ENCODE peak calls at places on chromosomes 6 and 20, in six cellular contexts. Q is substantia nigra; C is GM23338; U is cardiac muscle cell; H is CD8-positive, alpha-beta T cell; M is transverse colon. V is an unnamed sample.

GRCh38 chr6:112030206-112030932 is 23.5 kb upstream of the CCN6 start:
- DNase-seq in H (no peak), Q (no peak), U (no peak), C (no peak), M (no peak), V (no peak)

GRCh38 chr6:116373300-116373699 is 2.6 kb downstream of the DSE start:
- DNase-seq in M (no peak), U (no peak), H (no peak), Q (no peak), C (no peak), V (no peak)

GRCh38 chr6:169263374-169263773 is 9.7 kb upstream of the THBS2 start:
- DNase-seq in H (no peak), M (no peak), U (no peak), C (no peak), Q (no peak), V (no peak)

GRCh38 chr20:16486532-16486931 is 86.7 kb downstream of the KIF16B start:
- DNase-seq in Q (no peak), M (no peak), H (no peak), U (no peak), C (no peak), V (no peak)

GRCh38 chr20:37407573-37408002 is 61.6 kb downstream of the SRC start:
- DNase-seq in U (no peak), C (no peak), Q (no peak), M (no peak), H (no peak), V (no peak)

GRCh38 chr6:116564921-116565872 is 6.1 kb upstream of the RWDD1 start:
- DNase-seq in C (peak), Q (peak), H (no peak), U (no peak), M (no peak), V (no peak)

GRCh38 chr20:62914436-62914835 is 11.9 kb downstream of the DIDO1 start:
- DNase-seq in M (no peak), H (no peak), C (no peak), Q (no peak), U (no peak), V (no peak)

GRCh38 chr20:39398656-39399055 is 436.5 kb downstream of the DHX35 start:
- DNase-seq in Q (no peak), H (no peak), C (peak), M (no peak), U (no peak), V (no peak)

GRCh38 chr6:170221753-170222400 is 69.0 kb downstream of the DLL1 start:
- DNase-seq in M (peak), H (no peak), Q (no peak), C (no peak), U (no peak), V (no peak)

GRCh38 chr6:80233955-80234354 is 127.5 kb downstream of the BCKDHB start:
- DNase-seq in H (no peak), Q (no peak), U (no peak), C (no peak), M (no peak), V (no peak)

GRCh38 chr6:99712560-99712959 is 105.9 kb downstream of the PRDM13 start:
- DNase-seq in H (no peak), C (no peak), U (no peak), Q (no peak), M (no peak), V (no peak)

GRCh38 chr20:20022498-20022897 is 5.3 kb downstream of the NAA20 start:
- DNase-seq in C (no peak), U (no peak), Q (no peak), H (no peak), M (no peak), V (no peak)

GRCh38 chr6:132818404-132819359 is 4.3 kb downstream of the RPS12 start:
- DNase-seq in M (no peak), Q (no peak), U (no peak), C (peak), H (no peak), V (no peak)

GRCh38 chr6:120534954-120535353 is 799.3 kb downstream of the TBC1D32 start:
- DNase-seq in C (no peak), Q (no peak), U (no peak), H (no peak), M (no peak), V (no peak)

GRCh38 chr6:41039060-41039998 is at the start of gene UNC5CL:
- DNase-seq in H (peak), Q (no peak), U (peak), M (peak), C (peak), V (peak)

GRCh38 chr6:11700118-11700718 is 78.4 kb downstream of the ADTRP start:
- DNase-seq in H (no peak), C (peak), M (no peak), Q (no peak), U (peak), V (no peak)

GRCh38 chr6:79077680-79078056 is 386 bp downstream of the PHIP start:
- DNase-seq in C (no peak), H (no peak), Q (no peak), M (peak), U (peak), V (no peak)

GRCh38 chr6:43924222-43924702 is 154.3 kb downstream of the VEGFA start:
- DNase-seq in Q (peak), U (no peak), H (peak), M (no peak), C (no peak), V (no peak)

GRCh38 chr6:126180585-126180984 is 159.3 kb upstream of the CENPW start:
- DNase-seq in H (no peak), C (no peak), U (no peak), Q (no peak), M (no peak), V (no peak)

GRCh38 chr6:126181890-126182289 is 158.0 kb upstream of the CENPW start:
- DNase-seq in C (no peak), U (no peak), M (no peak), H (no peak), Q (no peak), V (no peak)

GRCh38 chr6:126176266-126176665 is 163.6 kb upstream of the CENPW start:
- DNase-seq in Q (no peak), H (no peak), M (no peak), C (peak), U (peak), V (no peak)

GRCh38 chr6:126182650-126183311 is 157.1 kb upstream of the CENPW start:
- DNase-seq in M (no peak), C (peak), Q (no peak), H (no peak), U (no peak), V (no peak)

DNA sequence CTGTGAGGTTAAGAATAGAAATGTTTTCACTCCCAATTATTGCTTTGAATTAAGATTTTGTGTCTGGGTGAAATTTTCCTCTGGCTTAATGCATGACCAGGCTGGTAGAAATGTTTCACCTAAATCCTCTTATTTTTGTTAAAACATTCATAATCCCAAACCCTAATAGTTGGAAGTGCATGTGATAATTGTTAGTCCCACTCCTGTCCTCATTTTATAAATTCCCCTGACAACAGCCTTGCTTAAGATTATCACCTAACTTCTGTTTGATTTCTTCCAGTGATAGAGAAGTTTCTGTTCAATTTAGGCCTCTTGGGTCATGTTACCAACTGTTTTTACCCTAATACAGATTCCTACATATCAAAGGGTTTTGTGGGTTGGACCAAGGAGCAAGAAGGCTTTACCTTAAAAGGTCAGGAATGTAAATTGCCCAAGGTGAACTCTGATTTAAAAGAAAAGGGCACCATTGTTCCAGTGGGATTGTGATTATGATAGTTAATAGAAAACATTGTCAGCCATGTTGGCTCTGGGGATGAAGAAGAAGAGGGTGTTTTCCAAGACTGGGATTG is 158.7 kb upstream of the CENPW start:
- DNase-seq in M (no peak), Q (no peak), H (no peak), C (peak), U (no peak), V (peak)
- H3K27ac ChIP-seq in M (no peak), Q (no peak), H (no peak), C (peak), U (no peak), V (no peak)

DNA sequence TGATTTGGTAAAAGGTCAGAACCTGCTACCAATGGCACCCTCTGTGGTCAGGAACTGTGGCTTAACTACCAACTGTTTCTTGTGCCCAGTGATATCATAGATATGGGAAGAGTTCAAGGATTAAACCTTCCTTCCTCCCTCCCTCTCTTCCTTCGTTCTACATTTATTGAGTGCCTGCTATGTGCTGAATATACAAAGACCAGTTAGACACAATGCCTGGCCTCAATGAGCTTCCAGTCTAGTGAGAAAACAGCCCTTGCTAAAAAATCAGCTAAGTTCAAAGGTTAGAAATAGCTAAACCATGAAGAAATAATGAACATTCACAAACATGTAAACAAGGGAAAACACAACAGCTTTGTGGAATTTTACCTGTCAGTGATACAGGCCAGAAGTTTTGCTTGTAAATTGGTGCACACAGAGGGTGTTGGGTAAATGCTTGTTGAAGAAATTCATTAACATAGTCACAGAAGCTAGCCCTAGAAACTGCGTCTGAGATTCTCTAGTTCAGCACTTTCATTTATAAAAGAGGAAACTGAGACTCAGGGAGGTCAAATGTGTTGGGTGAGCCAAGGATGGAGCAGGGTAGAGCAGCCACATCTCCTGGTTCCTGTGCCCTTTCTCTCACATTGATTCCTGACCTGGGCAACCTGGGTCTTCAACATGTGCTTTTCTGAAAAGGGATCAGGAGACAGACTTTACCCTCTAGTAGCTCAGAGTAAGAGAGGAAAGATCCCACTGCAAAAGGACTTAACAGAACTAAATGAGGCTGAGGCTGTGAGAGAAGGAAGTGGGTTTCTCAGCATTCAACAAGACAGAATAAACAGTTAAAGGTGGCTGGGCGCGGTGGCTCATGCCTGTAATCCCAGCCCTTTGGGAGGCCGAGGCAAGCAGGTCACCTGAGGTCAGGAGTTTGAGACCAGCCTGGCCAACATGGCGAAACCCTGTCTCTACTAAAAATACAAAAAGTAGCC is 14.4 kb upstream of the FOXO3 start:
- DNase-seq in Q (no peak), H (no peak), C (no peak), U (no peak), M (no peak), V (no peak)
- H3K27ac ChIP-seq in Q (no peak), H (no peak), C (no peak), U (no peak), M (no peak), V (no peak)

GRCh38 chr6:9405825-9406224 is 970.5 kb upstream of the SLC35B3 start:
- DNase-seq in M (no peak), U (no peak), H (no peak), Q (no peak), C (no peak), V (no peak)

GRCh38 chr6:9404351-9405146 is 969.2 kb upstream of the SLC35B3 start:
- DNase-seq in U (no peak), H (no peak), Q (no peak), M (no peak), C (no peak), V (no peak)

GRCh38 chr6:9408718-9409117 is 973.4 kb upstream of the SLC35B3 start:
- DNase-seq in C (no peak), H (no peak), Q (no peak), M (no peak), U (no peak), V (no peak)

GRCh38 chr6:9401936-9402335 is 966.6 kb upstream of the SLC35B3 start:
- DNase-seq in U (no peak), C (no peak), Q (no peak), M (no peak), H (no peak), V (no peak)

GRCh38 chr6:9405369-9405768 is 970.0 kb upstream of the SLC35B3 start:
- DNase-seq in C (no peak), M (no peak), Q (no peak), H (no peak), U (no peak), V (no peak)
- H3K27ac ChIP-seq in C (no peak), M (no peak), Q (no peak), H (no peak), U (no peak), V (no peak)

GRCh38 chr20:43536817-43537440 is 21.9 kb upstream of the SGK2 start:
- DNase-seq in U (no peak), C (peak), M (no peak), Q (no peak), H (no peak), V (no peak)
- H3K27ac ChIP-seq in U (no peak), C (no peak), M (no peak), Q (no peak), H (no peak), V (no peak)

DNA sequence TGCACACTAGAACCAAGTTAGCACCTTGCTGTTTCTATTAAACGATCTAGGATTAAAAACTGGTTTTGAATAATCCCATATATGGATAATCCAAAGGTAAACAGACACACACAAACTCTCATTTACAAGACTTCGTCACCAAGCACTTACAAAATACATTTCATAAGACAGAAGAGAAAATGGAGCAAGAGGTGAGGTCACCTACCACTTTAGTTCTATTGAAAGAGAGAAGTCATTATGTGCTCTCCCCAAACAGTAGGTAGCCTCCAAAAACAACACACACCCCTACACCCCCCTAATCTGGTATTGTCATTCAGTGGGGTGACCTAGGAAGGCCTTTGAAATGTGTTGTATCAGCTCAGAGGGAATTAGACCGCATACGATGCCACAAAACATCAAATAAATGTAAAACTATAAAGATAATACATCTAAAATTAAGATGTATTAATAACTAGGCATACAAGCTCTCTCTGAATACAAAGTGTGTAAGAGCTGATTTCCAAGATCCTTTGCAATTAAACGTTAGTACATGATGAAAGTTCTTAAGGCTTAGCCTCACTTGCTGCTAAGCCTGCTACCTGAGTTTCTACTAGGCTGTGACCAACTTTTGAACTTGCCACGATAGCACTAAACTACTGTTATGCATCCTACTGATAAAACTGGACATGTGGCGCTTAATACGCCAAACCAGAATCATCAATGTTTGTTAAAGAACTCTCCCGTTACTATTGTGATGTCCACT is 1.6 kb downstream of the SRPK1 start:
- DNase-seq in M (no peak), C (peak), U (no peak), H (no peak), Q (no peak), V (no peak)
- H3K27ac ChIP-seq in M (peak), C (no peak), U (no peak), H (peak), Q (no peak), V (no peak)

GRCh38 chr20:30511322-30512030 is 746.0 kb upstream of the DEFB115 start:
- DNase-seq in M (no peak), C (no peak), H (no peak), U (no peak), Q (no peak), V (no peak)

DNA sequence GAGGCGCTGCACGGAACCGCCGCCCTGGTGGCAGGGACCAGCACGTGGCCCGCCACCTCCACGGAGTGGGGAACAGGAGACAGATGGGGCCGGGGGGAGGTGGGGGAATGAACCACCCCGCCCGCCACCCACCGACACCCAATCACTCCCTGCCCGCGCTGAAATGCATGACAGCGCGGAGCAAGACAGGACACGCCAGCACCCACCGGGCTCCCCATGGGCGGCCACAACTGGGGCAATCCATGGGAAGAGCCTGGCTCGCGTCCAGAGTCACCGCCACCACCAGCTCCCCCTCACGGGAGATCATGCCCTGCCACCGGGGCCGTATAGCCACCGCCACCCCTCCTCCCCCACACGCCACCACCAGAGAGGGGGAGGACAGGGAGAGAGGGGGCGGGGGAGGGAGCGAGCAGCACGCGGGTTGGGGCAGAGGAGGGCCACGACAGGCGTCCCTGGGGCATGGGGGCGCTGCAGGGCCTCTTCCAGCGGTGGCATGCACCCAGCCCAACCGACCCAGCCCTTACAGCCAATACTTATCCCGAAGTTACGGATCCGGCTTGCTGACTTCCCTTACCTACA is 744.3 kb upstream of the DEFB115 start:
- DNase-seq in M (no peak), U (no peak), Q (no peak), H (no peak), C (no peak), V (no peak)
- H3K27ac ChIP-seq in M (no peak), U (no peak), Q (no peak), H (no peak), C (no peak), V (no peak)

DNA sequence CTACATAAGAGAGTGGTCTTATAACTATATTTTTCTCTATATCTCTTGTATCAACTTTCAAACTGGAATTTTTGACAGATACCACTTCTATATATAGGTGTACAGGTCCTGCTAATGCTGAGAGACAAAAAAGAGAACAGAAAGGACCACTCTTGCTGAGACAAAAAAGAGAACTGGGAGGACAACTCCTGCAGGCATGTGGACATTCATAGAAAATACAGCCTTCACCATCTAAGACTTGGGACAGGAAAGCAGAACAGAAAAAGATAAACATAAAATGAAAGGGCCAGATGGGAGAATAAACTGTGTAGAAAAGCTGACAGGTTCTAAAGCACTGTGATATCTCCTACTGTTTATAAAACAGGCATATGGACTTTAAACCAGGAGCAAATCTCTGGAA is 541.0 kb upstream of the ADGRB3 start:
- DNase-seq in U (no peak), C (no peak), Q (no peak), H (no peak), M (no peak), V (no peak)
- H3K27ac ChIP-seq in U (no peak), C (no peak), Q (no peak), H (no peak), M (no peak), V (no peak)

GRCh38 chr6:29747688-29748250 is 24.5 kb downstream of the HLA-F start:
- DNase-seq in H (no peak), M (no peak), Q (no peak), U (no peak), C (peak), V (no peak)

GRCh38 chr6:29748391-29749352 is 25.4 kb downstream of the HLA-F start:
- DNase-seq in M (peak), H (peak), C (peak), Q (peak), U (peak), V (no peak)

GRCh38 chr6:29751480-29751879 is 28.2 kb downstream of the HLA-F start:
- DNase-seq in H (no peak), Q (no peak), U (no peak), C (no peak), M (no peak), V (no peak)

GRCh38 chr6:29750709-29751108 is 27.5 kb downstream of the HLA-F start:
- DNase-seq in H (no peak), C (no peak), M (no peak), Q (no peak), U (no peak), V (no peak)

GRCh38 chr6:29749668-29750067 is 26.4 kb downstream of the HLA-F start:
- DNase-seq in M (no peak), U (no peak), Q (no peak), C (no peak), H (no peak), V (no peak)
- H3K27ac ChIP-seq in M (peak), U (no peak), Q (no peak), C (no peak), H (no peak), V (no peak)

V was measured in iPS DF 6.9.